ENCODE peak calls at places on chromosomes 3 and 15, in seven cellular contexts. W is H9, Y is IMR-90, I is mesendoderm, A is mesenchymal stem cell, E is H1, P is trophoblast cell. O is an unnamed sample.

GRCh38 chr3:17125738-17126137 is 241.0 kb downstream of the PLCL2 start:
- DNase-seq in P (no peak), I (no peak), W (no peak), E (no peak), Y (no peak), A (no peak), O (no peak)

GRCh38 chr3:41200669-41201021 is 1.3 kb downstream of the CTNNB1 start:
- DNase-seq in W (no peak), I (peak; percentile 55), E (no peak), A (peak; percentile 78), P (peak; percentile 51), Y (peak; percentile 51), O (peak; percentile 54)

GRCh38 chr15:82045179-82045891 is 483 bp downstream of the MEX3B start:
- DNase-seq in A (peak; percentile 80), E (peak; percentile 68), W (peak; percentile 50), I (peak; percentile 69), P (peak; percentile 66), Y (peak; percentile 54), O (peak; percentile 59)

GRCh38 chr3:192207661-192208060 is 519.7 kb downstream of the FGF12 start:
- DNase-seq in P (no peak), A (no peak), W (no peak), E (no peak), I (no peak), Y (no peak), O (no peak)

GRCh38 chr3:142027295-142027694 is 122.0 kb downstream of the TFDP2 start:
- DNase-seq in W (no peak), I (peak; percentile 31), A (peak; percentile 10), E (no peak), P (no peak), Y (no peak), O (no peak)

GRCh38 chr3:172068977-172069376 is 29.6 kb downstream of the FNDC3B start:
- DNase-seq in Y (no peak), W (no peak), P (no peak), I (no peak), A (no peak), E (no peak), O (no peak)

GRCh38 chr3:15405448-15406050 is 21.8 kb downstream of the METTL6 start:
- DNase-seq in W (no peak), P (peak; percentile 61), A (peak; percentile 71), E (no peak), Y (peak; percentile 71), I (peak; percentile 57), O (peak; percentile 24)

GRCh38 chr3:46062679-46063078 is 35.4 kb upstream of the XCR1 start:
- DNase-seq in Y (no peak), W (no peak), E (no peak), A (no peak), I (no peak), P (no peak), O (no peak)

GRCh38 chr15:64844576-64845140 is 2.9 kb downstream of the PLEKHO2 start:
- DNase-seq in W (peak; percentile 24), E (no peak), I (no peak), A (no peak), Y (no peak), P (no peak), O (no peak)

GRCh38 chr3:194133661-194134230 is 2.2 kb upstream of the HES1 start:
- DNase-seq in E (peak; percentile 64), Y (peak; percentile 55), I (peak; percentile 91), A (peak; percentile 91), P (peak; percentile 46), W (peak; percentile 65), O (peak; percentile 51)

GRCh38 chr3:41120461-41120860 is 78.8 kb upstream of the CTNNB1 start:
- DNase-seq in P (no peak), Y (no peak), W (no peak), I (no peak), E (no peak), A (no peak), O (no peak)

GRCh38 chr3:13654330-13655073 is 105.6 kb downstream of the FBLN2 start:
- DNase-seq in Y (no peak), A (no peak), P (no peak), E (peak; percentile 58), I (peak; percentile 68), W (no peak), O (no peak)

GRCh38 chr15:50236433-50236832 is 29.1 kb downstream of the HDC start:
- DNase-seq in I (no peak), P (no peak), Y (no peak), W (no peak), A (no peak), E (no peak), O (no peak)

GRCh38 chr3:198113219-198114053 is 153.4 kb downstream of the LMLN start:
- DNase-seq in I (peak; percentile 5), Y (no peak), E (peak; percentile 54), A (peak; percentile 3), P (no peak), W (peak; percentile 53), O (no peak)

GRCh38 chr3:42846682-42847522 is 28.8 kb downstream of the CYP8B1 start:
- DNase-seq in W (no peak), Y (no peak), A (no peak), P (no peak), I (no peak), E (peak; percentile 26), O (no peak)

GRCh38 chr15:42491540-42492225 is 742 bp upstream of the ZNF106 start:
- DNase-seq in E (no peak), I (peak; percentile 50), Y (peak; percentile 82), A (peak; percentile 59), P (peak; percentile 83), W (no peak), O (no peak)

GRCh38 chr3:115943579-115943978 is 320.3 kb downstream of the GAP43 start:
- DNase-seq in E (no peak), W (no peak), P (no peak), Y (no peak), A (no peak), I (no peak), O (no peak)

GRCh38 chr15:58246041-58246440 is 107.9 kb downstream of the AQP9 start:
- DNase-seq in E (no peak), P (no peak), W (no peak), A (no peak), Y (no peak), I (no peak), O (no peak)

GRCh38 chr3:184850201-184850600 is 38.2 kb downstream of the VPS8 start:
- DNase-seq in Y (no peak), P (no peak), E (no peak), I (no peak), W (no peak), A (no peak), O (no peak)

GRCh38 chr3:116046350-116046749 is 398.9 kb downstream of the LSAMP start:
- DNase-seq in W (no peak), E (no peak), P (no peak), I (no peak), Y (no peak), A (no peak), O (no peak)

GRCh38 chr15:96444865-96445264 is 114.4 kb downstream of the NR2F2 start:
- DNase-seq in A (no peak), W (no peak), I (no peak), E (no peak), Y (no peak), P (no peak), O (no peak)

GRCh38 chr3:114057011-114057347 is 442 bp downstream of the QTRT2 start:
- DNase-seq in W (no peak), P (no peak), Y (no peak), A (no peak), I (no peak), E (no peak), O (no peak)

GRCh38 chr15:77791994-77792393 is 159.3 kb upstream of the LINGO1 start:
- DNase-seq in E (no peak), I (no peak), P (no peak), A (no peak), W (no peak), Y (no peak), O (no peak)
- H3K4ac ChIP-seq in E (no peak overlapping the region), I (no peak overlapping the region), P (no peak overlapping the region), A (no peak overlapping the region), W (no peak overlapping the region), Y (no peak overlapping the region), O (no peak overlapping the region)

GRCh38 chr3:78741066-78741645 is 1026.6 kb downstream of the ROBO1 start:
- DNase-seq in E (no peak), P (peak; percentile 22), W (no peak), Y (no peak), A (no peak), I (no peak), O (no peak)
- H3K4ac ChIP-seq in E (no peak overlapping the region), P (no peak overlapping the region), W (no peak overlapping the region), Y (no peak overlapping the region), A (no peak overlapping the region), I (no peak overlapping the region), O (no peak overlapping the region)

DNA sequence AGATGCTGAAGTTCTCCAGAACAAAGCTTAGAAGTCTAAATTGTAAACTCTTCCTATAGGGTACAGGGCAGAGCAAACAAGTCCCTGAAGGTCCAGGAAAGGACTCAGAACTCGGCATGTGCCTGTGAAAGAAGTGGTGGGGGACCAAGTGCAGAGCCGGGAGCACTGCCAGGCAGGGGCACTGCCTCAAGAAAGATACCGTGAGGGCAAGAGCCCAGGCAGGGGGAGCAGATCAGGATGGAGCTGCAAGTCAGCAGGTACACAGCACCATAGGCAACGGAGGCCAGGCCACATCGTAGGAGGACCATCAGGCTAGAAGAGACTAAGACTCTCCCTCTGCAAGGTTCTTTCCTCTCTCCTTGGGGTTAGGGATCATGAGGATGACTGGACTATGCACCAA is 191.6 kb downstream of the OSBPL10 start:
- DNase-seq in I (no peak), E (no peak), Y (no peak), W (no peak), P (no peak), A (no peak), O (no peak)
- H3K4ac ChIP-seq in I (no peak overlapping the region), E (no peak overlapping the region), Y (no peak overlapping the region), W (no peak overlapping the region), P (no peak overlapping the region), A (no peak overlapping the region), O (no peak overlapping the region)

DNA sequence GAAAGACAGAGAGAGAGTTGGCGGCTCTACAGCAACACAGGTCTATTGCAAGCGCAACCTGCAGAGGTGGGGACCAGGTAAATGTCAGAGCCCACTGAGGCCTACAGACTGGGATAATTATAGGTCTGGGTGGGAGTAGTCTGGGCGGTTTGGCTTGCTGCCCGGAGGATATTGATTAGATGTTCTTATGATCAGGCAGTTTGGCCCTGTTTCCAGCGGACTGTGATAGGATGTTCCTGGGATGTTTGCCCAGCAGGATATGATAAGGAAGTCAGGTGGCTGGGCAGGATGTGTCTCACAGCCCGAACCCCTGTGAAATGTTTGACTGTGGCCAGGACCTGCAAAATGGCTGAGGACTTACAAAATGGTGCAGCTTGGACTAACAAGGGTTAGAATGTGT is 364.9 kb downstream of the NAALADL2 start:
- DNase-seq in Y (no peak), P (no peak), A (no peak), E (no peak), W (no peak), I (peak; percentile 18), O (no peak)
- H3K4ac ChIP-seq in Y (no peak overlapping the region), P (no peak overlapping the region), A (no peak overlapping the region), E (no peak overlapping the region), W (no peak overlapping the region), I (no peak overlapping the region), O (no peak overlapping the region)

GRCh38 chr3:133983126-133983525 is 46.6 kb downstream of the SLCO2A1 start:
- DNase-seq in A (no peak), I (no peak), W (no peak), P (no peak), Y (no peak), E (no peak), O (no peak)
- H3K4ac ChIP-seq in A (no peak overlapping the region), I (no peak overlapping the region), W (no peak overlapping the region), P (no peak overlapping the region), Y (no peak overlapping the region), E (no peak overlapping the region), O (no peak overlapping the region)

O was measured in neuronal stem cell.